ENCODE peak calls at places on chromosome 6, in five cellular contexts. F is SJSA1, R is left lung, G is stomach, C is tibial nerve. I is an unnamed sample.

GRCh38 chr6:15535495-15536200 is 127.2 kb downstream of the DTNBP1 start:
- DNase-seq in F (no peak), R (no peak), C (no peak), G (no peak), I (no peak)

GRCh38 chr6:45419574-45420082 is 41.9 kb upstream of the SUPT3H start:
- DNase-seq in R (peak; percentile 90), G (peak; percentile 66), F (peak; percentile 76), C (peak; percentile 32), I (no peak)

GRCh38 chr6:29757701-29758293 is 34.6 kb downstream of the HLA-F start:
- DNase-seq in F (no peak), C (no peak), R (no peak), G (no peak), I (no peak)

GRCh38 chr6:107638493-107638892 is 148.6 kb downstream of the SOBP start:
- DNase-seq in C (no peak), F (no peak), G (no peak), R (no peak), I (no peak)

GRCh38 chr6:11596640-11597237 is 59.2 kb downstream of the TMEM170B start:
- DNase-seq in G (no peak), F (no peak), R (no peak), C (no peak), I (no peak)

GRCh38 chr6:5066456-5067093 is 18.6 kb upstream of the PPP1R3G start:
- DNase-seq in R (no peak), F (no peak), C (no peak), G (no peak), I (no peak)

GRCh38 chr6:8387942-8388437 is 47.4 kb downstream of the SLC35B3 start:
- DNase-seq in R (peak; percentile 41), F (no peak), G (no peak), C (no peak), I (no peak)

GRCh38 chr6:156359912-156360311 is 417.3 kb upstream of the ARID1B start:
- DNase-seq in R (no peak), G (no peak), F (no peak), C (no peak), I (no peak)

GRCh38 chr6:121434037-121434770 is 1.2 kb upstream of the GJA1 start:
- DNase-seq in G (no peak), F (no peak), R (no peak), C (no peak), I (no peak)

GRCh38 chr6:159107451-159108260 is 61.5 kb upstream of the FNDC1 start:
- DNase-seq in G (peak; percentile 32), F (no peak), C (no peak), R (no peak), I (peak; percentile 42)

GRCh38 chr6:28446818-28447511 is 3.7 kb upstream of the ZSCAN23 start:
- DNase-seq in R (peak; percentile 73), F (no peak), C (no peak), G (no peak), I (no peak)

GRCh38 chr6:28895131-28895812 is 28.5 kb downstream of the TRIM27 start:
- DNase-seq in C (peak; percentile 91), G (peak; percentile 93), R (peak; percentile 85), F (peak; percentile 92), I (peak; percentile 97)

GRCh38 chr6:43669050-43669921 is 18.3 kb downstream of the MRPS18A start:
- DNase-seq in R (no peak), C (peak; percentile 40), F (peak; percentile 56), G (peak; percentile 47), I (peak; percentile 64)

GRCh38 chr6:11714116-11714797 is 64.3 kb downstream of the ADTRP start:
- DNase-seq in R (no peak), F (no peak), C (no peak), G (no peak), I (no peak)

GRCh38 chr6:154578004-154578559 is 67.6 kb upstream of the CNKSR3 start:
- DNase-seq in G (no peak), R (no peak), F (no peak), C (no peak), I (no peak)

GRCh38 chr6:105301756-105302616 is 100.9 kb downstream of the PREP start:
- DNase-seq in R (no peak), C (no peak), G (peak; percentile 83), F (no peak), I (no peak)

GRCh38 chr6:156651438-156651837 is 125.7 kb upstream of the ARID1B start:
- DNase-seq in G (no peak), F (no peak), R (no peak), C (no peak), I (no peak)

GRCh38 chr6:71250050-71250689 is 38.4 kb upstream of the OGFRL1 start:
- DNase-seq in F (no peak), R (no peak), C (no peak), G (no peak), I (no peak)

GRCh38 chr6:71246596-71246995 is 42.0 kb upstream of the OGFRL1 start:
- DNase-seq in F (no peak), R (no peak), G (no peak), C (no peak), I (no peak)

GRCh38 chr6:71245265-71246049 is 43.2 kb upstream of the OGFRL1 start:
- DNase-seq in F (no peak), G (no peak), R (peak; percentile 70), C (no peak), I (no peak)

GRCh38 chr6:71248306-71248705 is 40.3 kb upstream of the OGFRL1 start:
- DNase-seq in C (no peak), F (no peak), G (no peak), R (no peak), I (no peak)

DNA sequence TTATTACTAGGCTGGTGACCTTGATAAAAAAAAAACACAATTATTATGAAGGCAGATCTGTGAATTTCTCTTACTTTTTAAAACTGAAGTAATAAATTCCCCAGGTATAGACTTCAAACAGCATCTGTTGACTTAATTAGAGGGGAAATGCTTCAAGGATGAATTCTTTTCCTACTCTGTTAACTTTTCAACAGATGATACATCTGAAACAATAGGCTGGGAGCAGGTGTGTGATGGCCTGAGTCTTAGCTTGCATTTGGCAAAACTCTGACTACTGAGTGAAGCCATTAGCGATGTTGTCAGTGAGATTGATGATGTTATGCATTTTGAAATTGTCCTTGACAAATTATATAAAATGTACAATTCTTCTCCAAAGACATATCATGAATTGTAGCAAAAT is 39.7 kb upstream of the OGFRL1 start:
- DNase-seq in C (no peak), G (no peak), R (no peak), F (no peak), I (no peak)
- H3K27ac ChIP-seq in C (no peak overlapping the region), G (no peak overlapping the region), R (peak overlapping the region; percentile 81), F (no peak overlapping the region), I (no peak overlapping the region)

GRCh38 chr6:148464319-148465010 is 121.8 kb downstream of the SASH1 start:
- DNase-seq in C (peak; percentile 70), F (peak; percentile 63), R (no peak), G (peak; percentile 60), I (peak; percentile 80)

GRCh38 chr6:148463671-148464070 is 121.0 kb downstream of the SASH1 start:
- DNase-seq in R (no peak), G (no peak), C (no peak), F (no peak), I (no peak)

GRCh38 chr6:148459228-148459627 is 116.6 kb downstream of the SASH1 start:
- DNase-seq in G (no peak), R (no peak), F (no peak), C (no peak), I (no peak)

GRCh38 chr6:148462203-148462602 is 119.6 kb downstream of the SASH1 start:
- DNase-seq in C (no peak), F (no peak), R (no peak), G (no peak), I (no peak)

GRCh38 chr6:148461247-148461646 is 118.6 kb downstream of the SASH1 start:
- DNase-seq in G (no peak), F (no peak), C (no peak), R (no peak), I (no peak)
- H3K27ac ChIP-seq in G (no peak overlapping the region), F (no peak overlapping the region), C (no peak overlapping the region), R (peak overlapping the region; percentile 30), I (no peak overlapping the region)

GRCh38 chr6:135888818-135889217 is 37.3 kb downstream of the PDE7B start:
- DNase-seq in F (no peak), C (no peak), G (no peak), R (no peak), I (no peak)

GRCh38 chr6:135880066-135880972 is 28.8 kb downstream of the PDE7B start:
- DNase-seq in F (no peak), C (no peak), R (no peak), G (no peak), I (no peak)

GRCh38 chr6:135887069-135887468 is 35.6 kb downstream of the PDE7B start:
- DNase-seq in G (no peak), R (no peak), C (no peak), F (no peak), I (no peak)

GRCh38 chr6:135883045-135883444 is 31.5 kb downstream of the PDE7B start:
- DNase-seq in C (no peak), G (no peak), R (no peak), F (no peak), I (no peak)

DNA sequence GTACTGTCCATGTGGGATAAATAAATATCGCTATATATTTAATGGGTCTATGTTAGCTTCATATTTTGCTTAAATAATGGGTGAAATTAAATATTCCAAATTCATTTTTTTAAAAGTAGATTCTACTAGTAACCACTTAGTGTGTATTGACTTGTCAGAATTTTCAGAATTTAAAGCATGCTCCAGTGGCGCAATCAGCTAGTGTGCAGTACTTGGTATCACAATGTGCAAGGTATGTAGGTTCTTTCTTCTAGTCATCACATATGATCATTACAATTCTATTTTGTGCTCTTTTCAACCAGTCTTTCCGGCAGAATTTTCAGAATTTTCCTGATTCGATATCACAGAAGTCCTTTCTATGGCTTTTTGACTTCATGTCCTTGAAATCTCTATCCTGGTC is 32.6 kb downstream of the PDE7B start:
- DNase-seq in F (no peak), C (no peak), R (no peak), G (no peak), I (no peak)
- H3K27ac ChIP-seq in F (no peak overlapping the region), C (no peak overlapping the region), R (no peak overlapping the region), G (no peak overlapping the region), I (no peak overlapping the region)

GRCh38 chr6:167662104-167662880 is 164.4 kb upstream of the AFDN start:
- DNase-seq in F (no peak), G (no peak), R (no peak), C (no peak), I (no peak)

GRCh38 chr6:167665698-167666380 is 160.9 kb upstream of the AFDN start:
- DNase-seq in F (no peak), R (no peak), G (no peak), C (no peak), I (no peak)

GRCh38 chr6:167662881-167663205 is 163.9 kb upstream of the AFDN start:
- DNase-seq in R (no peak), G (no peak), C (no peak), F (no peak), I (no peak)

GRCh38 chr6:167664678-167665445 is 161.8 kb upstream of the AFDN start:
- DNase-seq in F (no peak), R (no peak), G (no peak), C (no peak), I (no peak)

DNA sequence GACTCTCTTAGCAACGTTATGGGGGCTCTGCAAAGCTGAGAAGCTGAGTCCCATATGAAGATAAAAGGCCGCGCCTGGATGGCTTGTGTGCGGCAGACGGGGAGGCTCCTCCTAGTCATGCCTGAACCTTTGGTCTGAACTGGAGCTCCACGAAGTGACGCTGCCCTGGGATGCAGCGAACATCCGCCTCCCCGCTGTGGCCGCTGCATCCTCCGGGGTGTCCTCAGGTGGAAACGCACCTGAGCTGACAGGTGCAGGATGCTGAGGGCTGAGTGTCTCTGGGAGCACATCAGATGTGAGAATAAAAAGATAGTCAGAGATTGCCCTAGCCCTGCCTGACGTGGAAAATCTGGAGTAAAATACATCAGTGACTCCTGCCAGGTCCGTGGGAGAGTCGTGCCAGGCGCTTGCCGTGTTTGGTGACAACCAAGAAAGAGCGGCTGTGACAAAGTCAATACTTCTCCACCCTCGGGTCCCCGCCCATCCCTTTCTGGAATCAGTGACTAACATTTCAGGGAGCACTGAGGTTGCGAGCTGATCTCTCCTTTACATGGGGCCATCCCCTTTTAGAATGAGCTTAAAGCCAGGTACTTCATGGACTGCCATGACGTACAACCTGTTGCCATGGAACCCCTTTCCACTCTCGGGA is 162.8 kb upstream of the AFDN start:
- DNase-seq in C (no peak), R (no peak), G (peak; percentile 66), F (no peak), I (no peak)
- H3K27ac ChIP-seq in C (no peak overlapping the region), R (no peak overlapping the region), G (no peak overlapping the region), F (no peak overlapping the region), I (no peak overlapping the region)

I was measured in tibial artery.